ENCODE peak calls at places on chromosomes 16 and 17, in six cellular contexts. E, B, O, D, S and L are unnamed samples.

GRCh38 chr17:39001703-39002637 is 34.8 kb upstream of the FBXO47 start:
- DNase-seq in E (peak; percentile 92), B (peak; percentile 85), O (no peak), D (no peak), S (peak; percentile 87), L (peak; percentile 87)

GRCh38 chr17:32461853-32462617 is 17.7 kb downstream of the PSMD11 start:
- DNase-seq in E (peak; percentile 61), B (no peak), O (no peak), D (peak; percentile 71), S (peak; percentile 51), L (no peak)

GRCh38 chr16:58160855-58161254 is 31.7 kb upstream of the CFAP20 start:
- DNase-seq in E (no peak), B (no peak), O (no peak), D (no peak), S (no peak), L (no peak)

GRCh38 chr17:14762736-14763479 is 462.0 kb downstream of the HS3ST3B1 start:
- DNase-seq in E (no peak), B (no peak), O (no peak), D (no peak), S (no peak), L (no peak)

GRCh38 chr17:31522284-31522931 is 130.9 kb downstream of the RAB11FIP4 start:
- DNase-seq in E (no peak), B (no peak), O (no peak), D (no peak), S (no peak), L (no peak)

GRCh38 chr16:4624827-4625616 is 396 bp downstream of the MGRN1 start:
- DNase-seq in E (peak; percentile 86), B (peak; percentile 60), O (peak; percentile 51), D (no peak), S (peak; percentile 67), L (peak; percentile 94)

GRCh38 chr16:27692576-27692975 is 142.6 kb downstream of the KATNIP start:
- DNase-seq in E (no peak), B (no peak), O (no peak), D (no peak), S (no peak), L (no peak)

GRCh38 chr17:70185280-70185679 is 15.9 kb downstream of the KCNJ2 start:
- DNase-seq in E (no peak), B (no peak), O (no peak), D (no peak), S (no peak), L (no peak)

GRCh38 chr17:15467592-15467991 is at the start of gene CDRT4:
- DNase-seq in E (no peak), B (no peak), O (no peak), D (no peak), S (no peak), L (no peak)

GRCh38 chr17:76946772-76947135 is 78.5 kb downstream of the MGAT5B start:
- DNase-seq in E (no peak), B (no peak), O (no peak), D (no peak), S (no peak), L (no peak)

GRCh38 chr17:41065829-41066624 is at the start of gene KRTAP2-4:
- DNase-seq in E (no peak), B (no peak), O (no peak), D (peak; percentile 24), S (peak; percentile 99), L (no peak)

GRCh38 chr17:12020595-12021590 is at the start of gene MAP2K4:
- DNase-seq in E (peak; percentile 95), B (peak; percentile 93), O (peak; percentile 93), D (peak; percentile 86), S (peak; percentile 84), L (peak; percentile 99)

GRCh38 chr17:7213895-7214299 is 5.7 kb downstream of the DLG4 start:
- DNase-seq in E (peak; percentile 83), B (peak; percentile 52), O (peak; percentile 81), D (peak; percentile 94), S (peak; percentile 77), L (no peak)

GRCh38 chr17:1532836-1533602 is 16.6 kb upstream of the INPP5K start:
- DNase-seq in E (no peak), B (no peak), O (no peak), D (no peak), S (no peak), L (peak; percentile 45)

GRCh38 chr17:49574945-49575523 is 637 bp upstream of the NXPH3 start:
- DNase-seq in E (no peak), B (no peak), O (no peak), D (no peak), S (no peak), L (no peak)

GRCh38 chr16:11190585-11191565 is 65.1 kb downstream of the SOCS1 start:
- DNase-seq in E (no peak), B (no peak), O (no peak), D (no peak), S (peak; percentile 38), L (no peak)

GRCh38 chr17:37674511-37674910 is 31.3 kb upstream of the DDX52 start:
- DNase-seq in E (no peak), B (no peak), O (no peak), D (no peak), S (no peak), L (no peak)

GRCh38 chr16:25009822-25010221 is 5.3 kb downstream of the ARHGAP17 start:
- DNase-seq in E (peak; percentile 78), B (peak; percentile 50), O (no peak), D (no peak), S (peak; percentile 45), L (peak; percentile 68)

GRCh38 chr16:87173294-87173883 is 143.8 kb downstream of the C16orf95 start:
- DNase-seq in E (no peak), B (no peak), O (no peak), D (no peak), S (peak; percentile 61), L (no peak)

GRCh38 chr16:4801051-4801961 is 1.1 kb downstream of the ROGDI start:
- DNase-seq in E (no peak), B (no peak), O (no peak), D (no peak), S (no peak), L (no peak)

GRCh38 chr17:7351665-7352558 is at the start of gene KCTD11:
- DNase-seq in E (peak; percentile 95), B (peak; percentile 94), O (peak; percentile 82), D (peak; percentile 96), S (peak; percentile 91), L (peak; percentile 92)

GRCh38 chr17:80594666-80595269 is 50.1 kb downstream of the RPTOR start:
- DNase-seq in E (no peak), B (no peak), O (no peak), D (no peak), S (no peak), L (no peak)

DNA sequence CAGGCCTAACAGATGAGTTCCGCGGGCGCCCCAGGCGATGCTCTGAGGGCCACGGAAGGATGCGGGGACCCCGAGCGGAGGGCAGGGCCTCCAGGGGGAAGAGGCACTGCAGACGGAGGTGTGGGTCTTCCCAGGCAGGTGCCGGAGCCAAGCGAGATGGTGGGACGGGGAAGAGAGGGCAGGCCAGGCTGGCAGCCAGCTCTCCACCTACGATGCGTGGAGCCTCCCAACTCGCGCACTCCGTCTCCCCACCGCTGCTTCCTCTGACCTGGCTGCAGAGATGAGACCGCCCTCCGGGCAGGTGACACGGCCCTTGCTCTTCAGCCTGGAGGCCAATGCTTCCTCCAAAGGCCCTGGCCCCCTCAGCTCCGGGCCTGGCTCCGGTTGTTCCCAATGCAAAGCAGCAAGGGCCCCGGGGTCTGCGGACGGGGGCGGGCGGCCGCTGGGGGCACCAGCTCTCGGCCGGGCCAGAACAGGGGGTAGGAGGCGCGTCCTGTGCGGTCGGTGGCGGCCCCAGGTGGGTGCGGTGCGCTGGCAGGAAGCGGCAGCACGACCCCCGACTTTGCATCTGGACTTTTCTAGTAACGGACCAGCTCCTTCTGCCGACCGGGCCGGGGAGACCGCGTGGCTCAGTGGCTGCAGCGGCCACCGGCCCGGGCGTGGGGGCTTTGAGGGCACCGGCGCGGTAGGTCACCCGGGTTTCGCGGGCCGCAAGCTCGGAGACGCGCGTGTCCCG is 1.5 kb upstream of the SOX8 start:
- DNase-seq in E (peak; percentile 35), B (no peak), O (no peak), D (no peak), S (no peak), L (no peak)
- H3K4me3 ChIP-seq in E (no peak overlapping the region), B (peak overlapping the region; percentile 71), O (peak overlapping the region; percentile 69), D (peak overlapping the region; percentile 59), S (no peak overlapping the region), L (peak overlapping the region; percentile 42)

GRCh38 chr16:74699666-74700065 is 996 bp downstream of the MLKL start:
- DNase-seq in E (no peak), B (no peak), O (no peak), D (no peak), S (no peak), L (no peak)

GRCh38 chr16:74700206-74701040 is at the start of gene MLKL:
- DNase-seq in E (peak; percentile 85), B (peak; percentile 55), O (no peak), D (peak; percentile 72), S (peak; percentile 54), L (peak; percentile 92)

GRCh38 chr16:74695450-74696422 is 4.9 kb downstream of the MLKL start:
- DNase-seq in E (peak; percentile 85), B (peak; percentile 70), O (peak; percentile 86), D (peak; percentile 98), S (peak; percentile 89), L (peak; percentile 86)

GRCh38 chr16:74698220-74698619 is 2.4 kb downstream of the MLKL start:
- DNase-seq in E (no peak), B (no peak), O (no peak), D (no peak), S (no peak), L (no peak)
- H3K4me3 ChIP-seq in E (no peak overlapping the region), B (peak overlapping the region; percentile 82), O (no peak overlapping the region), D (peak overlapping the region; percentile 2), S (no peak overlapping the region), L (no peak overlapping the region)

GRCh38 chr17:48036693-48037035 is 933 bp downstream of the COPZ2 start:
- DNase-seq in E (no peak), B (no peak), O (no peak), D (no peak), S (no peak), L (no peak)
- H3K4me3 ChIP-seq in E (peak overlapping the region; percentile 48), B (peak overlapping the region; percentile 84), O (peak overlapping the region; percentile 70), D (peak overlapping the region; percentile 63), S (peak overlapping the region; percentile 59), L (peak overlapping the region; percentile 56)

GRCh38 chr16:66596986-66597848 is 7.3 kb upstream of the CMTM3 start:
- DNase-seq in E (no peak), B (no peak), O (no peak), D (no peak), S (no peak), L (no peak)
- H3K4me3 ChIP-seq in E (no peak overlapping the region), B (no peak overlapping the region), O (no peak overlapping the region), D (no peak overlapping the region), S (no peak overlapping the region), L (no peak overlapping the region)